ENCODE peak calls at places on chromosomes 6 and 20, in eight cellular contexts. G is activated CD8-positive, alpha-beta T cell treated with anti-CD3 and anti-CD28 coated beads for 36 hours; H is activated CD4-positive, alpha-beta T cell treated with anti-CD3 and anti-CD28 coated beads, Interleukin-2, amount 50 U/mL, for 1 hour; V is Kasumi-1; A is glomerular endothelial cell; L is nephron progenitor cell; P is activated T-helper 9 cell treated with anti-CD3 and anti-CD28 coated beads, Interleukin-2, amount 50 U/mL, for 16 hours; J is left cardiac atrium. R is an unnamed sample.

GRCh38 chr20:34271961-34272360 is 30.7 kb downstream of the ASIP start:
- DNase-seq in G (no peak), A (no peak), L (no peak), P (no peak), H (no peak), V (no peak), J (no peak), R (no peak)

GRCh38 chr6:8131265-8131897 is 29.0 kb upstream of the EEF1E1 start:
- DNase-seq in P (no peak), A (peak), L (peak), V (peak), J (peak), H (peak), G (peak), R (peak)

GRCh38 chr6:17584241-17584803 is 15.8 kb upstream of the FAM8A1 start:
- DNase-seq in V (peak), G (no peak), J (no peak), P (no peak), A (peak), H (no peak), L (no peak), R (no peak)

GRCh38 chr20:46644733-46645132 is 6.5 kb downstream of the SLC13A3 start:
- DNase-seq in G (no peak), L (no peak), J (no peak), V (no peak), H (no peak), A (no peak), P (no peak), R (no peak)

GRCh38 chr20:1033751-1034419 is 31.8 kb upstream of the RSPO4 start:
- DNase-seq in P (no peak), J (no peak), H (no peak), V (peak), A (no peak), L (no peak), G (peak), R (no peak)

GRCh38 chr6:117771403-117771802 is 96.1 kb downstream of the NUS1 start:
- DNase-seq in J (no peak), H (no peak), G (no peak), V (peak), L (no peak), P (no peak), A (no peak), R (no peak)

GRCh38 chr6:66291905-66292304 is 584.9 kb upstream of the EYS start:
- DNase-seq in L (no peak), A (no peak), H (no peak), J (no peak), G (no peak), V (no peak), P (no peak), R (no peak)

GRCh38 chr6:128491041-128491642 is 29.3 kb downstream of the PTPRK start:
- DNase-seq in H (no peak), L (no peak), J (no peak), P (no peak), G (no peak), A (no peak), V (no peak), R (no peak)

GRCh38 chr6:6616670-6617069 is 28.1 kb downstream of the LY86 start:
- DNase-seq in A (no peak), J (no peak), G (no peak), L (no peak), P (no peak), H (no peak), V (no peak), R (no peak)

GRCh38 chr20:38497246-38497645 is 24.6 kb downstream of the RALGAPB start:
- DNase-seq in L (no peak), J (no peak), H (no peak), G (no peak), A (no peak), V (no peak), P (no peak), R (no peak)

GRCh38 chr20:57658447-57659130 is 38.4 kb upstream of the ZBP1 start:
- DNase-seq in A (no peak), P (no peak), G (no peak), J (no peak), V (no peak), L (no peak), H (peak), R (no peak)

GRCh38 chr6:156174026-156174880 is 602.9 kb upstream of the ARID1B start:
- DNase-seq in L (no peak), A (no peak), H (no peak), P (peak), G (peak), V (no peak), J (no peak), R (no peak)

GRCh38 chr20:58228484-58229197 is at the start of gene ANKRD60:
- DNase-seq in G (peak), J (peak), L (peak), A (no peak), P (peak), H (peak), V (no peak), R (no peak)

GRCh38 chr6:36912583-36912982 is 26.8 kb downstream of the C6orf89 start:
- DNase-seq in L (no peak), J (no peak), H (peak), A (no peak), V (peak), P (peak), G (peak), R (no peak)

GRCh38 chr6:49806145-49806544 is 19.1 kb upstream of the PGK2 start:
- DNase-seq in P (no peak), L (no peak), G (no peak), H (no peak), J (no peak), A (no peak), V (no peak), R (no peak)

GRCh38 chr6:15922510-15923307 is 206.2 kb upstream of the MYLIP start:
- DNase-seq in A (peak), J (peak), L (no peak), P (no peak), H (no peak), G (no peak), V (no peak), R (no peak)

R was measured in H1.